ENCODE peak calls at places on chromosomes 6 and 20, in five cellular contexts. G, K, L, D and H are unnamed samples.

GRCh38 chr6:44503471-44503870 is 116.0 kb downstream of the CDC5L start:
- DNase-seq in K (no peak), D (no peak), G (no peak), L (no peak), H (no peak)

GRCh38 chr6:31354788-31355539 is 2.0 kb downstream of the HLA-B start:
- DNase-seq in D (no peak), G (no peak), L (no peak), K (no peak), H (no peak)

GRCh38 chr20:3071610-3072529 is at the start of gene OXT:
- DNase-seq in L (no peak), K (no peak), D (peak; percentile 58), G (peak; percentile 84), H (no peak)

GRCh38 chr6:144372611-144373010 is 87.5 kb downstream of the UTRN start:
- DNase-seq in D (no peak), K (no peak), G (no peak), L (no peak), H (no peak)

GRCh38 chr6:50826037-50826761 is 7.5 kb downstream of the TFAP2B start:
- DNase-seq in D (no peak), K (no peak), G (no peak), L (no peak), H (no peak)

GRCh38 chr6:162964703-162965140 is 236.9 kb downstream of the PACRG start:
- DNase-seq in D (no peak), K (no peak), G (no peak), L (peak; percentile 36), H (no peak)

GRCh38 chr20:2283706-2284423 is 11.9 kb upstream of the TGM3 start:
- DNase-seq in L (peak; percentile 46), G (no peak), K (no peak), D (no peak), H (peak; percentile 31)

GRCh38 chr6:27604986-27605385 is 132.1 kb upstream of the ZNF184 start:
- DNase-seq in G (no peak), D (peak; percentile 74), L (no peak), K (no peak), H (no peak)

GRCh38 chr6:27157461-27158315 is 89.8 kb upstream of the PRSS16 start:
- DNase-seq in K (no peak), D (peak; percentile 79), L (no peak), G (peak; percentile 83), H (peak; percentile 56)

GRCh38 chr20:25025986-25026605 is 31.8 kb downstream of the ACSS1 start:
- DNase-seq in L (no peak), G (peak; percentile 29), K (no peak), D (no peak), H (no peak)
- H3K27ac ChIP-seq in L (no peak overlapping the region), G (no peak overlapping the region), K (no peak overlapping the region), D (no peak overlapping the region), H (no peak overlapping the region)

GRCh38 chr6:35552285-35552917 is 39.7 kb upstream of the TULP1 start:
- DNase-seq in D (peak; percentile 48), G (no peak), K (no peak), L (no peak), H (no peak)

GRCh38 chr6:35550437-35550836 is 37.7 kb upstream of the TULP1 start:
- DNase-seq in K (no peak), G (no peak), D (no peak), L (no peak), H (no peak)

GRCh38 chr6:35544748-35545361 is 32.2 kb upstream of the TULP1 start:
- DNase-seq in K (no peak), G (no peak), D (no peak), L (peak; percentile 57), H (no peak)

GRCh38 chr6:35543459-35544193 is 30.9 kb upstream of the TULP1 start:
- DNase-seq in L (no peak), K (no peak), G (no peak), D (no peak), H (no peak)

DNA sequence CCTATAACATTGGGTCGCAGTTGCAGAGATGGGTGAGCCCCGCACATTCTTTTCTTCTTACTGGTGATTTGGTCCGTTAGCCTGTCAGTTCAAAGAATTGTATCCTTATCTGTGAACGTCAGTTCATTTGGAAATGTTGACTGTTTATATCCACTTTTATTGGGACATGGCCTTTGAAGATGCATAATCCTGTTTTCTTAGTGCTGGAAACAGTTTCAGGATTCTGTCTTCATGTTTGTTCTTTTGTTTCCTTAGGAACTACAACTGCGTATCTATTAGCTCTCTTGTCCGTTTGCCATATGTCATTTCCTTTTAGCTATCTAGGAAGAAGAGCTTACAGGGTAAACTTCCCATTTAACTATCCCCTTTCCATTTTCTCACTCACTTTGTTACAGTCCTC is 35.0 kb upstream of the TULP1 start:
- DNase-seq in L (no peak), D (no peak), K (no peak), G (no peak), H (no peak)
- H3K27ac ChIP-seq in L (no peak overlapping the region), D (no peak overlapping the region), K (no peak overlapping the region), G (no peak overlapping the region), H (no peak overlapping the region)

DNA sequence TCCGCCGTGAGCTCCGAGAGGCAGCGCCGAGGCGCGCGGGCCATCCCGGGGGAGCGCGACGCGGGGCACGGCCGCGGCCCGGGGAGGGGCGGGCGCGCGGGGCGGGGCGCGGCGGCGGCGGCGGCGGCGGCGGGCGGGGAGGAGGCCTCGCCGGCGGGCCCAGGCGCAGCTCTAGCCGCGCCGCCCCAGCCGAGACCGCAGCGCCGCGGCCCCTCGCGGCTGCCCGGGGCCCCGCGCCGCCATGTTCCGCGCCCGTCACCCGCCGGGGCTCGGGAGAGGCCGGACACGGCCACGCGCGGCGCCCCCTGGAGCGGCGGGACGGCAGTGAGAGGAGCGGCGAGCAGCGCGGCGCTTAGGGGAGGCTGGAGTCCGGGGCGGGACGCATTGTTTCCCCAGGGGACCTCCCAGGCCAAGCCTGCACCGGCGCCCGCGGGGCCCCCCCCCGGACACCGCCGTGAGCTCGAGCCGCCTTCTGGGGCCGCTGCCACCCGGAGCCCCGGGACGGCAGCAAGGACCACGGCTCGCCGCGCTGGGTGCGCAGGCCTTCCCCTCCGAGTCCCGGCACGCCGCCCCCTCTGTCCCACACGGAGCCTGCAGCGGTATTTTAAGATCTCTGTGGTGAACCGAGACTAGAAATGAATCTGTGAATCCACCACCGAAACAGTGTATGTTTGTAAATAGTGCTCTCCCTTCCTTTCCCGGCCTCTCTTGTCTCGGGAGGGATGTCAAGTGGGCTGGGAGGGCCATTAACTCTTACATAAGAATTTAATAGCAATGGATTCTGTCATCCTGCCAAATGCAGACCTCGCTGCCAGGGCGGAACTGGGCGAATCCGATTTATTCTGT is at the start of gene KIF13A:
- DNase-seq in D (peak; percentile 81), G (peak; percentile 93), L (peak; percentile 54), K (peak; percentile 84), H (no peak)
- H3K27ac ChIP-seq in D (peak within 1 kb of the TSS; percentile 55), G (peak within 1 kb of the TSS; percentile 96), L (peak within 1 kb of the TSS; percentile 97), K (peak within 1 kb of the TSS; percentile 93), H (peak within 1 kb of the TSS; percentile 92)

DNA sequence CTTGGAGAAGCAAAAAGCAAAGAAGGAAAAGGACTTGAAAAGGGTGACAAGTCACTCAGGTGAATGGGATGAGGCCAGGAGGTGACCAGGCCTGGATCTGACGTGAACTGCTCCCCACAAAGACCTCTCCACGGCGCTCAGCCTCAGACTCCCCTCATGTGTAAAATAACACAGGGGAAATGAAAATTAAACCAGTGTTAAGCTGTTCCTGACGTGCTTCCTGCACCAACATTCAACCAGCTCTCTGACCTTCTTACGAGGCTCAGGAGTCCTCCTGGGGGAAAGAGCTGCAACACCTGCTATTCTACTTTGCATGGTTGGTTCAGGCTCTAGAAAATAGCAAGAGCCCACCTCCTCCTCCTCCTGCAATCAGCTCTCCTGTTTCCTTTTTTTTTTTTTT is 256.7 kb downstream of the ATXN1 start:
- DNase-seq in K (no peak), D (no peak), L (no peak), G (no peak), H (no peak)
- H3K27ac ChIP-seq in K (peak overlapping the region; percentile 34), D (no peak overlapping the region), L (no peak overlapping the region), G (no peak overlapping the region), H (no peak overlapping the region)

GRCh38 chr6:32816746-32817204 is at the start of gene HLA-DOB:
- DNase-seq in K (no peak), D (no peak), G (no peak), L (peak; percentile 82), H (peak; percentile 90)
- H3K27ac ChIP-seq in K (no peak within 1 kb of the TSS), D (no peak within 1 kb of the TSS), G (no peak within 1 kb of the TSS), L (no peak within 1 kb of the TSS), H (peak within 1 kb of the TSS; percentile 80)

GRCh38 chr20:23193985-23194384 is 107.9 kb upstream of the CD93 start:
- DNase-seq in L (no peak), D (no peak), K (no peak), G (no peak), H (no peak)
- H3K27ac ChIP-seq in L (no peak overlapping the region), D (no peak overlapping the region), K (no peak overlapping the region), G (no peak overlapping the region), H (no peak overlapping the region)

DNA sequence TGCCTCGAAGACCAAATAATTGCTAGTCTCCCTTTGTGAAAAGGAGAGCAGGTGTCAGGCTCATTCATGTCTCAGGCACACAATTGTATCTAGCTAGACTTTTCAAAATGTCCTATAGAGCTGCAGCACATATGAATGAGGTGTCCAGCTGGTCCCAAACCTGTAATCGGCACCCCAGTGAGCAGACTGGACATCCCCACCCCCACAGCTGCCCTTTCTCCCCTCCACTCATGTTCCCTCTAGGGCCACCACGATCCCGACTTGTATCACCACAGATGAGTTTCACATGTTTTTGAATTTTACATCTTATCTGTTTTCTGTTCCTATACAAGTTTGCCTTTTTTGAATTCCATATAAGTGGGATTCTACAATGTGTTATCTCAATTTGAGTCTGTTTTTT is 123.7 kb downstream of the CEBPB start:
- DNase-seq in G (no peak), K (peak; percentile 70), L (no peak), D (no peak), H (no peak)
- H3K27ac ChIP-seq in G (no peak overlapping the region), K (no peak overlapping the region), L (peak overlapping the region; percentile 91), D (no peak overlapping the region), H (no peak overlapping the region)

GRCh38 chr20:9269280-9269971 is 200.5 kb downstream of the PLCB4 start:
- DNase-seq in D (no peak), K (no peak), G (no peak), L (no peak), H (no peak)
- H3K27ac ChIP-seq in D (no peak overlapping the region), K (no peak overlapping the region), G (peak overlapping the region; percentile 3), L (no peak overlapping the region), H (no peak overlapping the region)